ENCODE peak calls at places on chromosomes 11 and 22, in four cellular contexts. D is CD8-positive, alpha-beta memory T cell; F is OCI-M1; B is NCI-H446 treated with DMSO at 0.1 percent for 48 hours. H is an unnamed sample.

GRCh38 chr22:39173787-39174497 is 21.5 kb upstream of the CBX7 start:
- DNase-seq in D (peak), F (no peak), B (no peak), H (no peak)

GRCh38 chr22:25030636-25031035 is 78.1 kb downstream of the KIAA1671 start:
- DNase-seq in D (no peak), F (no peak), B (no peak), H (no peak)

GRCh38 chr11:72932132-72932570 is 117.9 kb downstream of the ATG16L2 start:
- DNase-seq in D (no peak), F (no peak), B (no peak), H (no peak)

GRCh38 chr11:12291767-12292166 is 85.6 kb upstream of the PARVA start:
- DNase-seq in D (no peak), F (no peak), B (no peak), H (no peak)

GRCh38 chr11:28701760-28702449 is 593.7 kb downstream of the METTL15 start:
- DNase-seq in D (no peak), F (no peak), B (no peak), H (no peak)

GRCh38 chr22:34380532-34380931 is 460.3 kb upstream of the LARGE1 start:
- DNase-seq in D (no peak), F (no peak), B (no peak), H (no peak)

GRCh38 chr22:39450258-39450955 is 6.4 kb upstream of the MGAT3 start:
- DNase-seq in D (no peak), F (no peak), B (no peak), H (no peak)

GRCh38 chr11:46675949-46676348 is 24.5 kb downstream of the ARHGAP1 start:
- DNase-seq in D (peak), F (no peak), B (no peak), H (no peak)

GRCh38 chr11:46357483-46357936 is 10.2 kb downstream of the DGKZ start:
- DNase-seq in D (no peak), F (no peak), B (no peak), H (no peak)

GRCh38 chr11:32210601-32211000 is 119.7 kb downstream of the RCN1 start:
- DNase-seq in D (no peak), F (peak), B (no peak), H (no peak)

GRCh38 chr11:2211113-2211971 is 39.7 kb upstream of the TH start:
- DNase-seq in D (no peak), F (no peak), B (no peak), H (no peak)

GRCh38 chr11:44877908-44878459 is 72.7 kb downstream of the TP53I11 start:
- DNase-seq in D (no peak), F (no peak), B (no peak), H (no peak)

GRCh38 chr11:100727410-100727809 is 40.3 kb downstream of the ARHGAP42 start:
- DNase-seq in D (no peak), F (no peak), B (no peak), H (no peak)

H was measured in erythroblast.